ENCODE peak calls at places on chromosome 15, in four cellular contexts. H is naive thymus-derived CD4-positive, alpha-beta T cell; T is stomach; R is right lobe of liver. I is an unnamed sample. For H3K27me3, the result is how much of the 10 kb centered on the place peaks cover.

GRCh38 chr15:96345560-96346389 is 15.3 kb downstream of the NR2F2 start:
- DNase-seq in H (no peak), T (peak), R (peak), I (no peak)

GRCh38 chr15:70094690-70095311 is 2.9 kb downstream of the TLE3 start:
- DNase-seq in H (peak), T (no peak), R (no peak), I (no peak)

GRCh38 chr15:42066764-42067415 is 27.5 kb downstream of the PLA2G4D start:
- DNase-seq in H (no peak), T (no peak), R (no peak), I (no peak)

GRCh38 chr15:72136170-72137051 is 18.2 kb downstream of the SENP8 start:
- DNase-seq in H (no peak), T (no peak), R (no peak), I (no peak)

GRCh38 chr15:95252404-95252803 is 1021.0 kb downstream of the MCTP2 start:
- DNase-seq in H (no peak), T (no peak), R (no peak), I (no peak)

GRCh38 chr15:92048739-92049138 is 195.2 kb downstream of the SLCO3A1 start:
- DNase-seq in H (no peak), T (no peak), R (no peak), I (no peak)

GRCh38 chr15:38508647-38509046 is 54.7 kb downstream of the FAM98B start:
- DNase-seq in H (no peak), T (no peak), R (no peak), I (no peak)

GRCh38 chr15:57663262-57663661 is 43.3 kb upstream of the POLR2M start:
- DNase-seq in H (no peak), T (no peak), R (no peak), I (no peak)

GRCh38 chr15:33506781-33507180 is 196.0 kb downstream of the RYR3 start:
- DNase-seq in H (no peak), T (no peak), R (no peak), I (no peak)

GRCh38 chr15:63263519-63263918 is 13.9 kb upstream of the APH1B start:
- DNase-seq in H (no peak), T (no peak), R (no peak), I (no peak)

GRCh38 chr15:57743424-57743823 is 36.9 kb downstream of the POLR2M start:
- DNase-seq in H (no peak), T (no peak), R (no peak), I (no peak)

GRCh38 chr15:55224892-55225291 is 28.2 kb upstream of the RSL24D1 start:
- DNase-seq in H (peak), T (no peak), R (no peak), I (no peak)

GRCh38 chr15:25439456-25439836 is 622 bp upstream of the UBE3A start:
- DNase-seq in H (no peak), T (peak), R (peak), I (no peak)

GRCh38 chr15:62483817-62484216 is 318.7 kb upstream of the C2CD4B start:
- DNase-seq in H (no peak), T (peak), R (no peak), I (no peak)

GRCh38 chr15:71079208-71080044 is 35.8 kb upstream of the THSD4 start:
- DNase-seq in H (no peak), T (peak), R (no peak), I (no peak)

GRCh38 chr15:62110000-62110851 is 43.4 kb downstream of the C2CD4A start:
- DNase-seq in H (no peak), T (no peak), R (no peak), I (no peak)

GRCh38 chr15:94327356-94327936 is 96.1 kb downstream of the MCTP2 start:
- DNase-seq in H (no peak), T (no peak), R (no peak), I (no peak)

GRCh38 chr15:83445653-83446052 is 1.5 kb upstream of the SH3GL3 start:
- DNase-seq in H (no peak), T (no peak), R (no peak), I (no peak)

GRCh38 chr15:40106203-40107161 is 2.2 kb downstream of the BMF start:
- DNase-seq in H (no peak), T (peak), R (peak), I (no peak)

GRCh38 chr15:72758195-72758594 is 25.4 kb downstream of the ADPGK start:
- DNase-seq in H (no peak), T (no peak), R (no peak), I (no peak)

GRCh38 chr15:96360581-96361308 is 30.2 kb downstream of the NR2F2 start:
- DNase-seq in H (no peak), T (peak), R (no peak), I (no peak)

GRCh38 chr15:60737217-60737616 is 258.3 kb upstream of the ICE2 start:
- DNase-seq in H (no peak), T (no peak), R (no peak), I (no peak)

GRCh38 chr15:25859838-25860645 is 3.1 kb downstream of the ATP10A start:
- DNase-seq in H (peak), T (peak), R (no peak), I (no peak)

GRCh38 chr15:65484876-65485275 is 32.6 kb downstream of the DPP8 start:
- DNase-seq in H (no peak), T (no peak), R (no peak), I (no peak)
- H3K4me3 ChIP-seq in H (no peak), T (no peak), R (no peak), I (no peak)

DNA sequence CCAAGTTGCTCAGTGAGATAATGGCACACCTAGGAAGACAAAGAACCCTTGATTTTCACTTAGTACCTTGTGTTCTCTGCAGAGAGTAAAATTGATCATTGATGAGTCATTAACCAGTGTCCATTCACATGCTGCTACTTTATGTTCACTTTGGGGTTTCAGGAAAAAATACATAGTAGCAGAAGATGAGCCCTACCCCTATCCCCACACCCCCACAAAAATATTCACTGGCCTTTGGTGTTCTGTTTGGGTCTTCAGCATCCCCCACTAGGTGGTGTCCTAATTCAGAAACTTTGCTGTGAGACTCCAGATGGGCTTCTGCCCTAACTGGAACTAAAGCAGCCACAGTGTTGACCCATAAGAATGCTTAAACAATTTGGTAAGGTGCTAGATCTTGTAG is 178.8 kb downstream of the KLHL25 start:
- DNase-seq in H (no peak), T (no peak), R (no peak), I (no peak)
- H3K27ac ChIP-seq in H (no peak), T (peak), R (no peak), I (no peak)

GRCh38 chr15:88127477-88127799 is 129.1 kb downstream of the NTRK3 start:
- DNase-seq in H (no peak), T (no peak), R (no peak), I (no peak)
- H3K27me3 ChIP-seq in H (under half), T (under half), R (under half), I (under half)

DNA sequence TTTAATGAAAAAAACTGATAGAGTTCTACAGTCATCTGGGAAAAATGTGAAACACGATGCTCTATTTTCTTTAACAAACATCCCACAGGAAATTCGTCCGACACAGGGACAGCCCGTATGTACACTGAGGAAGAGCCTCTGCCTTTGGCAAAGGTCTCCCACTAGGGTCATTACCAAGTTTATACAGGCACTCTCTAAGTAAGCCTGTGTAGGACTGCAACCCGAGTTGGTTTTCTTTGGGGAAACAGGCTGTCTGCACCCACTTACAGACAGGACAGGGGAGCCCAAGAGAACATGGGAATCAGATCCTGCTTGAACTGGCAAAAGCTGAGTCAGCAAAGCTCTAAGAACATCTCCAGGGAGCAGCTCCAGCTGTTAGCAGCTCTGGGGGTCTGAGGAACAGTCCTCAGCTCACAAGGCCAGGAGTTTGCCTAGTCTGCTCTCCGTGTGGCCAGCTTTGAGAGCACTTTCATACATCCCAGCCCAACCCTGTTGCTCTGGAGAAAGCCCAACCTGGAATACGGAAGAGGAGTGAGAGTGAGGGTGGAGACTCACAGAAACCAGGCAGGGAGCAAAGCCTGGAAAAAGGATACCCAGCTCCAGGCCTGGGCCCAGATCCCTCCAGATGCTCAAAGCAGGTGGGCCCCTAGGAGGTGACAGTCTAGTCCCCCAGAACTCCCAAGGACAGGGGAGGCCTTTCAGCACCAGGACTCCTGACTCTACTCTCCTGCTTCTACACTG is 1.9 kb downstream of the TBC1D2B start:
- DNase-seq in H (no peak), T (peak), R (no peak), I (no peak)
- H3K4me3 ChIP-seq in H (peak), T (peak), R (peak), I (peak)

DNA sequence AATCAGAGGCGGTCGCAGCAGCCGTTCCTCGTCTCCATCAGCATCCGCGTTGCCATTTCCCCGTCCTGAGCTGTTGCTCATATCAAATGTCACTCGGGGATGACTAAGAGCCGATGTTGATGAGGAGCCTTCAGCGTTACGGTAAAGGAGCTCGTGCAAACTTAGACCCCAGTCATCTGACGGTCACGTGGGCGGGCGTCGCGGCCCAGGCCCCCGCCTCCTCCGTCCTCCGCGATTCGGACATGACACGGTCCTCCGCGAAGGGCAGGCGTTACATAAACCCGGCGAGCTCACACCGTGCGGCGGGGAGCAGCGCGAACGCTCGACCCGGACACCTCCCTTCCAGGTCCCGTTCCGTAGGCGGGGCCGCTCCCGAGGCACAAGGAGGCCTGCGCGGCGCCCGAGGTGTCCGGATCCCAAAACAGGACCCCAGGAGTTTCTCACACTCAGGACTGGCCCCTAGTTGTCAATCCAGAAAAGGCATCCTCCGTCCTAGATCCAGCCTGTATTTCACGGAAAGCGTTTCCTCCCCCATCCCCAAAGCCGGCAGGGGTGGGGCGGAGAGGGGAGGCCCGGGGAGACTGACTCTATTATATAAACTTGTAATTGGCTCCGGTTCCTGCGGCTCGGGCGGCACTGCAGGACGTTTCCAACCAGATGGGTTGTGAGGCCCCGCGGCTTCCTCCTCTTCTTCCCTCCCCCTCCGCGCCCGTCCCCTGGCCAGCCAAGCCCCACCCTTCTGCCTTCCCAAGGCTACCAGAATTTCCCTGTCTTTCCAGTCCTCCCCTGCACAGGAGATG is 100.0 kb upstream of the IGF1R start:
- DNase-seq in H (peak), T (peak), R (peak), I (peak)
- H3K27ac ChIP-seq in H (no peak), T (peak), R (peak), I (peak)

I was measured in dorsolateral prefrontal cortex.